ENCODE peak calls at places on chromosomes 5 and 9, in eight cellular contexts. Z is body of pancreas, U is sigmoid colon, B is ovary, S is A549, J is tibial nerve, H is GM12878, V is prostate gland. N is an unnamed sample.

GRCh38 chr5:37720550-37720952 is 119.3 kb downstream of the GDNF start:
- DNase-seq in U (no peak), J (no peak), Z (no peak), V (no peak), S (no peak), B (no peak), H (no peak), N (no peak)

GRCh38 chr5:179153341-179153901 is 93.2 kb downstream of the ZNF354C start:
- DNase-seq in S (no peak), V (no peak), Z (no peak), J (no peak), B (no peak), U (peak; percentile 58), H (no peak), N (no peak)

GRCh38 chr5:69231851-69232250 is 2.8 kb upstream of the CDK7 start:
- DNase-seq in J (no peak), V (no peak), H (no peak), Z (no peak), B (no peak), U (no peak), S (no peak), N (no peak)

GRCh38 chr9:130042406-130042930 is 521 bp downstream of the FNBP1 start:
- DNase-seq in U (peak; percentile 70), J (no peak), B (peak; percentile 65), V (no peak), Z (peak; percentile 15), H (no peak), S (no peak), N (peak; percentile 41)

GRCh38 chr9:124285903-124286291 is 28.1 kb downstream of the NEK6 start:
- DNase-seq in S (peak; percentile 51), H (peak; percentile 70), U (peak; percentile 95), B (peak; percentile 85), Z (peak; percentile 80), V (no peak), J (peak; percentile 78), N (peak; percentile 81)

GRCh38 chr5:144187699-144188294 is 17.1 kb downstream of the KCTD16 start:
- DNase-seq in J (no peak), V (peak; percentile 12), U (peak; percentile 81), Z (peak; percentile 68), B (no peak), H (peak; percentile 65), S (peak; percentile 89), N (peak; percentile 22)

GRCh38 chr5:16965581-16965980 is 29.5 kb upstream of the MYO10 start:
- DNase-seq in B (no peak), V (no peak), U (no peak), Z (no peak), S (no peak), H (no peak), J (no peak), N (no peak)

GRCh38 chr5:52838306-52839015 is 50.7 kb downstream of the ITGA1 start:
- DNase-seq in J (no peak), H (no peak), B (no peak), V (no peak), U (no peak), Z (no peak), S (no peak), N (no peak)

GRCh38 chr5:170173227-170173626 is 59.6 kb upstream of the C5orf58 start:
- DNase-seq in Z (no peak), V (no peak), S (peak; percentile 52), U (no peak), H (no peak), B (no peak), J (no peak), N (no peak)

GRCh38 chr5:14256026-14256690 is 113.0 kb downstream of the TRIO start:
- DNase-seq in S (peak; percentile 20), V (no peak), Z (no peak), B (no peak), H (no peak), J (no peak), U (no peak), N (no peak)

GRCh38 chr9:110712955-110713354 is 44.4 kb downstream of the MUSK start:
- DNase-seq in H (no peak), B (no peak), V (no peak), U (no peak), S (no peak), J (no peak), Z (no peak), N (no peak)

GRCh38 chr9:18320046-18320445 is 153.9 kb upstream of the ADAMTSL1 start:
- DNase-seq in B (no peak), J (no peak), V (no peak), S (no peak), Z (no peak), U (no peak), H (no peak), N (no peak)

GRCh38 chr9:14303110-14303509 is 10.8 kb downstream of the NFIB start:
- DNase-seq in B (no peak), H (no peak), Z (no peak), J (no peak), V (no peak), S (no peak), U (no peak), N (no peak)

GRCh38 chr5:93723005-93723404 is 18.4 kb downstream of the POU5F2 start:
- DNase-seq in H (no peak), U (no peak), Z (no peak), V (no peak), J (no peak), B (no peak), S (no peak), N (no peak)

GRCh38 chr5:156815988-156816599 is 34.0 kb upstream of the PPP1R2B start:
- DNase-seq in S (peak; percentile 44), B (no peak), Z (peak; percentile 39), H (no peak), J (no peak), V (no peak), U (no peak), N (no peak)

GRCh38 chr9:107158321-107158720 is 124.8 kb upstream of the RAD23B start:
- DNase-seq in S (peak; percentile 31), Z (no peak), U (no peak), J (no peak), V (no peak), H (no peak), B (no peak), N (no peak)

GRCh38 chr5:154795235-154795596 is 40.0 kb downstream of the LARP1 start:
- DNase-seq in Z (no peak), V (no peak), S (no peak), B (no peak), J (no peak), U (no peak), H (no peak), N (no peak)

GRCh38 chr9:133880851-133881634 is 111.1 kb downstream of the VAV2 start:
- DNase-seq in J (no peak), H (no peak), B (no peak), Z (peak; percentile 20), S (no peak), U (no peak), V (no peak), N (no peak)

GRCh38 chr9:133880136-133880535 is 112.0 kb downstream of the VAV2 start:
- DNase-seq in H (no peak), U (no peak), Z (no peak), V (no peak), J (no peak), S (no peak), B (no peak), N (no peak)

GRCh38 chr9:133883356-133883755 is 108.8 kb downstream of the VAV2 start:
- DNase-seq in V (no peak), U (no peak), J (no peak), S (no peak), Z (no peak), B (no peak), H (no peak), N (no peak)

GRCh38 chr9:133882849-133883248 is 109.3 kb downstream of the VAV2 start:
- DNase-seq in V (no peak), S (no peak), U (no peak), H (no peak), J (no peak), B (no peak), Z (no peak), N (no peak)

DNA sequence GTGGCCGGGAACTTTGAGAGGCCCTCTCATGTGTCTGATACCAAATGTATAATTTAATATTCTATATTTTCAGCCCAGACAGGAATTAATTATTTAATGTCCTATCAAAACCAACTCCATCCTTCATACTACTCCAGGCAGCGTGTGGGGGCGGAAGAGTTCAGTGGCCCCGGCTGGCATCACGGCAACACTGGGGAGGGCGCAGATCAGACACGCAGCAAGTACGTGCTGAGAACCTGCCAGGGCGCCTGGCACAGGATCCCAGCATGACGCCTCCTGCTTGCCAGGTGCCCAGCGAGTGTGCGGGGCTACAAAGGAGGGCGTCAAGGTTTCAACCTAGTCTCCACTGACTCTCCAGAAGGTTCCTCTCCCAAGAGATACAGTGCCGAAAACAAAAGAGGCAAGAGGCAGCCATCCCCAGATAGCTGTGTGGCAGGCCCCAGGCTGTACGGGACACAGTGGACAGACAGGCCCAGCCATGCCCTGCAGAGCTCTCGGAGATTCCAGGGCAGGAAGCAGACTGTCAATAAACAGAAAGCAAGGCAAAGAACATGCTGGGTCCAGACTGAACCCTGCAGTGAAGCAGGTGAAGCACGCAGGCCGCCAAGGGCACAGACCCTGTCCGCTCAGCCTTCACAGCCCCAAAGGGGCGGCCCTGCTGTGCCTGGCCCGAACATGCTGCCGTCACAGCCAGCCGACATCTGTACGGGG is 110.3 kb downstream of the VAV2 start:
- DNase-seq in V (peak; percentile 70), B (no peak), Z (peak; percentile 80), U (no peak), S (no peak), J (no peak), H (no peak), N (no peak)
- TF ChIP-seq POLR2A in V (no peak), B (no peak), Z (no peak), U (no peak), S (no peak), J (no peak), H (no peak), N (no peak)

DNA sequence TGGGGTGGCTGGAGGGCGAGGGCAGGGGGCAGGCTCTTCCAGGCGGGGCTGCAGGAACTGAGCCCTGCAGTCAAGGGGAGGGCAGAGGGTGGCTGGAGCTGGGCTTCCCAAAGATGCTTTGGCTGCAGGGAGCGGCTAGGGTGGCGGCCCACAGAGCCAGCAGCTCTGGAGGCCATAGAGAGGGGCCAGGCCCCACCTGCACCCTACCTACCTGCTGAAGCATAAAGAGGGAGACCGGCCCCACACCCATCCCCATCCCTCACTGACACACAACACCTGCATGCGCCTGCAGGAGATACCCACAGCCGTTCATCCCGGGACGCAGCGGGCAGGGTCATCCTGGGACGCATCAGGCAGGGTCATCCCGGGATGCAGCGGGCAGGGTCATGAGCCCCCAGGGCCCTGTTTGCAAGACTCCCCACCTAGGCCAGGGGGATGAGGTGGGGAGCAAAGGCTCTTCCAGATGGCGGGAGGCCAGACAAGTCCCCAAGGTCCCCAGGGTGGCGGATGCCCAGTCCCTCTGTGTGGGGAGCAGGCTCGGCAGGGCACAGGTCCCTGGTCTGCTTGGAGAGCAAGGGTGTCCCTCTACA is 39.8 kb upstream of the NOTCH1 start:
- DNase-seq in H (no peak), V (no peak), J (no peak), S (no peak), B (no peak), Z (no peak), U (no peak), N (no peak)
- H3K4me3 ChIP-seq in H (no peak overlapping the region), V (no peak overlapping the region), J (no peak overlapping the region), S (no peak overlapping the region), B (no peak overlapping the region), Z (no peak overlapping the region), U (no peak overlapping the region), N (no peak overlapping the region)

GRCh38 chr5:148383564-148384388 is at the start of gene FBXO38:
- DNase-seq in V (peak; percentile 97), B (peak; percentile 97), U (peak; percentile 98), S (peak; percentile 97), H (peak; percentile 95), Z (peak; percentile 98), J (peak; percentile 91), N (peak; percentile 97)
- TF ChIP-seq POLR2A in V (peak; percentile 77), B (peak; percentile 67), U (peak; percentile 74), S (peak; percentile 63), H (peak; percentile 94), Z (peak; percentile 79), J (peak; percentile 80), N (peak; percentile 74)

GRCh38 chr5:51381801-51382507 is 1.3 kb upstream of the ISL1 start:
- DNase-seq in Z (no peak), V (no peak), H (no peak), U (no peak), J (no peak), B (no peak), S (no peak), N (no peak)
- H3K4me3 ChIP-seq in Z (no peak overlapping the region), V (peak overlapping the region; percentile 51), H (no peak overlapping the region), U (peak overlapping the region; percentile 52), J (peak overlapping the region; percentile 32), B (no peak overlapping the region), S (no peak overlapping the region), N (no peak overlapping the region)

N was measured in uterus.